ENCODE peak calls at places on chromosomes 5 and 9, in seven cellular contexts. R is lung, M is aorta, Q is mammary epithelial cell, U is ovary, V is prostate gland, D is suprapubic skin. X is an unnamed sample.
A peak's percentile ranks its signal among the peaks of the same experiment; 100 is the strongest.

GRCh38 chr9:31259824-31260223 is 1124.6 kb upstream of the ACO1 start:
- DNase-seq in R (no peak), V (no peak), Q (no peak), U (no peak), M (no peak), D (no peak), X (no peak)

GRCh38 chr5:40041452-40041851 is 616.7 kb upstream of the DAB2 start:
- DNase-seq in U (no peak), Q (peak; percentile 56), V (no peak), M (no peak), R (no peak), D (no peak), X (no peak)

GRCh38 chr9:73014011-73014410 is 61.2 kb upstream of the ALDH1A1 start:
- DNase-seq in Q (no peak), R (no peak), D (no peak), V (no peak), U (no peak), M (no peak), X (no peak)

GRCh38 chr5:1291611-1292080 is 3.2 kb downstream of the TERT start:
- DNase-seq in V (no peak), R (no peak), D (no peak), Q (no peak), M (peak; percentile 22), U (no peak), X (peak; percentile 30)

GRCh38 chr9:21331676-21332402 is 3.4 kb downstream of the KLHL9 start:
- DNase-seq in R (no peak), M (no peak), U (no peak), Q (no peak), V (no peak), D (no peak), X (no peak)

GRCh38 chr5:73901455-73901854 is 275.5 kb downstream of the ARHGEF28 start:
- DNase-seq in R (no peak), M (no peak), D (no peak), Q (no peak), V (no peak), U (no peak), X (no peak)

GRCh38 chr5:154118832-154119442 is 71.6 kb upstream of the GALNT10 start:
- DNase-seq in R (no peak), D (no peak), M (no peak), Q (peak; percentile 57), V (no peak), U (no peak), X (no peak)

GRCh38 chr9:111251453-111251837 is 78.6 kb downstream of the OR2K2 start:
- DNase-seq in D (no peak), Q (no peak), R (no peak), M (no peak), U (no peak), V (no peak), X (no peak)

GRCh38 chr5:90759119-90759518 is 200.5 kb downstream of the ADGRV1 start:
- DNase-seq in U (no peak), V (no peak), Q (no peak), M (no peak), D (no peak), R (no peak), X (no peak)

GRCh38 chr5:169914766-169915165 is 65.5 kb downstream of the INSYN2B start:
- DNase-seq in Q (peak; percentile 13), D (no peak), R (no peak), V (no peak), M (no peak), U (peak; percentile 46), X (no peak)

GRCh38 chr5:173039964-173040363 is 16.2 kb upstream of the CREBRF start:
- DNase-seq in V (no peak), U (no peak), Q (no peak), R (no peak), D (no peak), M (no peak), X (no peak)

GRCh38 chr5:172686111-172686510 is 45.0 kb downstream of the NEURL1B start:
- DNase-seq in R (no peak), V (no peak), M (peak; percentile 77), D (no peak), U (no peak), Q (no peak), X (no peak)

GRCh38 chr5:107615173-107615856 is 55.4 kb downstream of the EFNA5 start:
- DNase-seq in M (no peak), V (no peak), D (no peak), U (no peak), Q (peak; percentile 20), R (no peak), X (no peak)

GRCh38 chr9:16243798-16244197 is 626.7 kb downstream of the BNC2 start:
- DNase-seq in Q (no peak), M (no peak), R (no peak), U (no peak), V (no peak), D (no peak), X (no peak)

GRCh38 chr5:129904667-129905466 is 602 bp downstream of the CHSY3 start:
- DNase-seq in U (no peak), R (peak; percentile 30), D (no peak), Q (peak; percentile 44), V (peak; percentile 5), M (peak; percentile 64), X (peak; percentile 68)

GRCh38 chr5:139746691-139747582 is 48.7 kb upstream of the PSD2 start:
- DNase-seq in R (no peak), D (no peak), M (peak; percentile 71), V (no peak), U (no peak), Q (no peak), X (no peak)

GRCh38 chr9:79709945-79710674 is 138.3 kb downstream of the TLE4 start:
- DNase-seq in U (no peak), V (no peak), Q (no peak), M (no peak), R (no peak), D (no peak), X (no peak)

GRCh38 chr5:69527128-69527745 is 32.8 kb upstream of the GTF2H2C start:
- DNase-seq in D (no peak), R (no peak), Q (no peak), V (no peak), U (no peak), M (no peak), X (no peak)

GRCh38 chr9:126569036-126569435 is 44.7 kb upstream of the LMX1B start:
- DNase-seq in R (no peak), Q (peak; percentile 62), M (no peak), V (no peak), D (no peak), U (no peak), X (no peak)

GRCh38 chr5:112084149-112084548 is 327.2 kb upstream of the NREP start:
- DNase-seq in D (no peak), R (no peak), V (no peak), U (no peak), M (no peak), Q (no peak), X (no peak)

GRCh38 chr9:103530934-103531333 is 535.8 kb downstream of the CYLC2 start:
- DNase-seq in U (no peak), V (no peak), Q (no peak), M (no peak), R (no peak), D (no peak), X (no peak)

GRCh38 chr5:151189151-151189550 is 31.6 kb upstream of the ANXA6 start:
- DNase-seq in U (no peak), R (no peak), M (no peak), D (no peak), Q (no peak), V (no peak), X (no peak)

GRCh38 chr9:76700916-76701315 is 63.3 kb upstream of the PCA3 start:
- DNase-seq in D (no peak), U (no peak), R (no peak), Q (no peak), M (no peak), V (no peak), X (no peak)

GRCh38 chr9:76699966-76700365 is 64.3 kb upstream of the PCA3 start:
- DNase-seq in V (no peak), Q (no peak), D (no peak), R (no peak), U (no peak), M (no peak), X (no peak)

GRCh38 chr9:76703270-76703669 is 61.0 kb upstream of the PCA3 start:
- DNase-seq in R (no peak), D (no peak), V (no peak), M (peak; percentile 53), U (no peak), Q (no peak), X (no peak)

GRCh38 chr9:76704601-76705204 is 59.5 kb upstream of the PCA3 start:
- DNase-seq in V (peak; percentile 23), U (no peak), D (no peak), R (no peak), M (no peak), Q (peak; percentile 60), X (no peak)

GRCh38 chr9:76701441-76702031 is 62.7 kb upstream of the PCA3 start:
- DNase-seq in M (no peak), U (no peak), Q (no peak), V (no peak), R (no peak), D (no peak), X (no peak)
- H3K4me1 ChIP-seq in M (peaks cover 5% of the 10 kb centered on the region), U (no peaks in the 10 kb centered on the region), Q (no peaks in the 10 kb centered on the region), V (no peaks in the 10 kb centered on the region), R (no peaks in the 10 kb centered on the region), D (no peaks in the 10 kb centered on the region), X (no peaks in the 10 kb centered on the region)

GRCh38 chr5:119476341-119476740 is 24.0 kb downstream of the HSD17B4 start:
- DNase-seq in R (no peak), U (no peak), M (no peak), D (no peak), Q (no peak), V (no peak), X (no peak)

GRCh38 chr5:119470105-119470763 is 17.9 kb downstream of the HSD17B4 start:
- DNase-seq in Q (no peak), M (no peak), U (no peak), D (no peak), V (no peak), R (no peak), X (no peak)

GRCh38 chr5:119468286-119468685 is 16.0 kb downstream of the HSD17B4 start:
- DNase-seq in Q (no peak), R (no peak), M (no peak), U (no peak), V (no peak), D (no peak), X (no peak)

GRCh38 chr5:119470851-119471451 is 18.7 kb downstream of the HSD17B4 start:
- DNase-seq in D (no peak), U (no peak), M (no peak), Q (peak; percentile 19), R (no peak), V (no peak), X (no peak)

GRCh38 chr5:119473241-119473640 is 20.9 kb downstream of the HSD17B4 start:
- DNase-seq in M (no peak), D (no peak), Q (no peak), V (no peak), R (no peak), U (no peak), X (no peak)
- H3K4me3 ChIP-seq in M (no peak overlapping the region), D (no peak overlapping the region), Q (no peak overlapping the region), V (no peak overlapping the region), R (no peak overlapping the region), U (no peak overlapping the region), X (no peak overlapping the region)

GRCh38 chr9:87590996-87591395 is 93.3 kb downstream of the DAPK1 start:
- DNase-seq in U (no peak), V (no peak), R (no peak), Q (no peak), D (no peak), M (no peak), X (no peak)
- H3K27ac ChIP-seq in U (no peak overlapping the region), V (no peak overlapping the region), R (no peak overlapping the region), Q (no peak overlapping the region), D (no peak overlapping the region), M (no peak overlapping the region), X (no peak overlapping the region)

GRCh38 chr5:142817031-142817430 is 46.9 kb downstream of the ARHGAP26 start:
- DNase-seq in U (no peak), D (no peak), Q (no peak), M (no peak), R (no peak), V (no peak), X (no peak)
- H3K4me1 ChIP-seq in U (peaks cover 2% of the 10 kb centered on the region), D (peaks cover 61% of the 10 kb centered on the region), Q (peaks cover 30% of the 10 kb centered on the region), M (peaks cover 5% of the 10 kb centered on the region), R (peaks cover 44% of the 10 kb centered on the region), V (peaks cover 13% of the 10 kb centered on the region), X (peaks cover 27% of the 10 kb centered on the region)